ENCODE peak calls at places on chromosome 9, in ten cellular contexts. M, W, J, R, X, C, T, D, V and I are unnamed samples.
A peak's percentile ranks its signal among the peaks of the same experiment; 100 is the strongest.

GRCh38 chr9:132787748-132788159 is 90.3 kb downstream of the AK8 start:
- DNase-seq in M (no peak), W (no peak), J (no peak), R (peak; percentile 49), X (no peak), C (no peak), T (no peak), D (no peak), V (no peak), I (no peak)

GRCh38 chr9:119289740-119290139 is 79.5 kb downstream of the BRINP1 start:
- DNase-seq in M (no peak), W (peak; percentile 64), J (no peak), R (peak; percentile 50), X (peak; percentile 51), C (peak; percentile 35), T (no peak), D (peak; percentile 79), V (peak; percentile 33), I (peak; percentile 33)

GRCh38 chr9:114691046-114691955 is 9.3 kb upstream of the TEX48 start:
- DNase-seq in M (no peak), W (no peak), J (no peak), R (peak; percentile 95), X (peak; percentile 70), C (no peak), T (peak; percentile 85), D (no peak), V (no peak), I (no peak)

GRCh38 chr9:26747611-26748010 is 145.0 kb downstream of the CAAP1 start:
- DNase-seq in M (no peak), W (no peak), J (no peak), R (no peak), X (no peak), C (no peak), T (no peak), D (no peak), V (no peak), I (no peak)

GRCh38 chr9:73151653-73152382 is at the start of gene ANXA1:
- DNase-seq in M (no peak), W (no peak), J (no peak), R (peak; percentile 93), X (peak; percentile 92), C (no peak), T (peak; percentile 89), D (no peak), V (no peak), I (no peak)

GRCh38 chr9:26669641-26670040 is 223.0 kb downstream of the CAAP1 start:
- DNase-seq in M (no peak), W (peak; percentile 36), J (no peak), R (no peak), X (no peak), C (no peak), T (no peak), D (peak; percentile 72), V (no peak), I (no peak)

GRCh38 chr9:111926421-111926875 is 29.8 kb downstream of the UGCG start:
- DNase-seq in M (peak; percentile 55), W (no peak), J (no peak), R (no peak), X (peak; percentile 90), C (peak; percentile 64), T (no peak), D (no peak), V (no peak), I (no peak)

GRCh38 chr9:38708759-38709158 is 11.2 kb downstream of the FAM240B start:
- DNase-seq in M (no peak), W (no peak), J (no peak), R (peak; percentile 65), X (peak; percentile 24), C (no peak), T (no peak), D (no peak), V (no peak), I (no peak)

GRCh38 chr9:121550041-121550440 is 50.4 kb upstream of the GGTA1 start:
- DNase-seq in M (peak; percentile 11), W (no peak), J (no peak), R (no peak), X (no peak), C (no peak), T (no peak), D (no peak), V (no peak), I (no peak)
- H3K4me3 ChIP-seq in M (peak overlapping the region; percentile 52), W (no peak overlapping the region), J (no peak overlapping the region), R (no peak overlapping the region), X (no peak overlapping the region), C (no peak overlapping the region), T (peak overlapping the region; percentile 23), D (no peak overlapping the region), V (no peak overlapping the region), I (peak overlapping the region; percentile 57)

DNA sequence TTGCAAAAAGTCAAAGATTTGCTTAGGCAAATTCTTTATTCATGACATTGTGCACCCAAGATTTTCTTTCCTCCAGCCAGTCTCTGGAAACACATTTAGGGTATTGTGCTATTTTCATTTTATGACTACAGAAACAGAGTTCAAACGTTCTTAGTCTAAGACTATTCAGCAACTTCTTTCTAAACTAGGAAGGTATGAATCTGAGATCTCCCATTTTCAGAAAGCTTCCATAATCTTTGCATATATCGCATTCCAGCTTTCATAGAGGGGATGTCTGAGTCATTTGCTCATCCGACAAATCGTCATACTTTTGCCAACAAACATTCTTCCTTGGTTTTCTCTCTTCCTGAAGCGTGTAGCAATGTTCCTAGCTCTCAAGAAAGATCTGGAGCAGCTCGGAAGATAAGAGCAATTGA is 1.6 kb upstream of the PAPPA start:
- DNase-seq in M (no peak), W (no peak), J (no peak), R (peak; percentile 23), X (peak; percentile 94), C (no peak), T (no peak), D (no peak), V (no peak), I (no peak)
- H3K27ac ChIP-seq in M (no peak overlapping the region), W (no peak overlapping the region), J (no peak overlapping the region), R (no peak overlapping the region), X (no peak overlapping the region), C (no peak overlapping the region), T (no peak overlapping the region), D (no peak overlapping the region), V (no peak overlapping the region), I (no peak overlapping the region)

GRCh38 chr9:18362901-18363685 is 110.9 kb upstream of the ADAMTSL1 start:
- DNase-seq in M (no peak), W (no peak), J (no peak), R (no peak), X (peak; percentile 56), C (peak; percentile 10), T (no peak), D (no peak), V (no peak), I (peak; percentile 35)

GRCh38 chr9:18360005-18360404 is 113.9 kb upstream of the ADAMTSL1 start:
- DNase-seq in M (no peak), W (no peak), J (no peak), R (no peak), X (no peak), C (no peak), T (no peak), D (no peak), V (no peak), I (no peak)

GRCh38 chr9:18358325-18358724 is 115.6 kb upstream of the ADAMTSL1 start:
- DNase-seq in M (no peak), W (no peak), J (no peak), R (no peak), X (no peak), C (no peak), T (no peak), D (no peak), V (no peak), I (no peak)

GRCh38 chr9:18359335-18359734 is 114.6 kb upstream of the ADAMTSL1 start:
- DNase-seq in M (no peak), W (no peak), J (no peak), R (peak; percentile 48), X (peak; percentile 24), C (no peak), T (no peak), D (no peak), V (no peak), I (no peak)

DNA sequence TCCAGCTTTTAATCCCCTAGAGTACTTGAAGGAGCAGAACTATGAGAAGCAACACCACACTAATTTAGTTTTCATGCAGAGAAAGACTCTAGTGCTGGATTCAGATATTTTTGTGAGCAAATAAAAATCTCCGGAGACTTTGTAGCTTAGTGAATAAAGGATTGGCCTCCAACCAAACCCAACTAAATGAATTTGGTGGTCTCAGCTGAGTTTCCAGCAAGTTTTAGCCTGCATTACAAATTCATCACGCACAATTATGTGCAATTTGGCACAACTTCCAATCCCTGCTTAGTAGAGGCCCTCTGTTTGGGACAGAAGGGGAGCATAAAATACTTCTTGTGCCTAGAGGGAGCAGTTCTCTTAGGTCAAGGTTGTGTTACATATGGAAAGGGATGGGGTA is 112.3 kb upstream of the ADAMTSL1 start:
- DNase-seq in M (no peak), W (no peak), J (no peak), R (no peak), X (no peak), C (no peak), T (no peak), D (no peak), V (no peak), I (no peak)
- H3K4me1 ChIP-seq in M (no peaks in the 10 kb centered on the region), W (no peaks in the 10 kb centered on the region), J (no peaks in the 10 kb centered on the region), R (peaks cover 9% of the 10 kb centered on the region), X (peaks cover 42% of the 10 kb centered on the region), C (peaks cover 3% of the 10 kb centered on the region), T (no peaks in the 10 kb centered on the region), D (no peaks in the 10 kb centered on the region), V (no peaks in the 10 kb centered on the region), I (no peaks in the 10 kb centered on the region)

DNA sequence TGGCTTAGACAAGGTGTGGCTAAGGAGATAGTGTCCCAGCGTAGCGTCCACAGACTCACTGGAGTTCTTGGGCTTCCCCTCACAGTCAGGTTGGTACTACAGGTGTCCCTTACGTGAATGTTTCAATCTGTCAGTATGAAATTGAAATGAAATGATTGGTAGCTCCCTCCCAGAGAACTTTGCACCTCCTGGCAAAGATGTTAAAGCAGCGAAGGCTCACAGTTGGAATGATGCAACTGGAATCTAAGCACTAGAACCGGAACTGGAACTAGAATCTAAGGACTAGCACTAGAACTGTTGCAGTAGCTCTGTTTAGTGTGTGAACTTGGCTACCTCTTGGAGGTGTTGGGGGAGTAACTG is 1.1 kb downstream of the SLC31A1 start:
- DNase-seq in M (no peak), W (no peak), J (no peak), R (peak; percentile 25), X (peak; percentile 51), C (peak; percentile 18), T (no peak), D (no peak), V (no peak), I (no peak)
- H3K4me3 ChIP-seq in M (peak overlapping the region; percentile 79), W (peak overlapping the region; percentile 86), J (peak overlapping the region; percentile 77), R (peak overlapping the region; percentile 67), X (peak overlapping the region; percentile 52), C (peak overlapping the region; percentile 95), T (peak overlapping the region; percentile 73), D (peak overlapping the region; percentile 82), V (peak overlapping the region; percentile 73), I (peak overlapping the region; percentile 72)

GRCh38 chr9:91421987-91422765 is 1.5 kb downstream of the NFIL3 start:
- DNase-seq in M (no peak), W (peak; percentile 6), J (no peak), R (peak; percentile 47), X (peak; percentile 53), C (peak; percentile 23), T (no peak), D (no peak), V (no peak), I (no peak)
- H3K27ac ChIP-seq in M (peak overlapping the region; percentile 95), W (no peak overlapping the region), J (peak overlapping the region; percentile 87), R (peak overlapping the region; percentile 35), X (peak overlapping the region; percentile 94), C (peak overlapping the region; percentile 95), T (no peak overlapping the region), D (no peak overlapping the region), V (peak overlapping the region; percentile 99), I (peak overlapping the region; percentile 93)